ENCODE peak calls at places on chromosomes 12 and 14, in eight cellular contexts. S, T, E, G, Z, Y, O and V are unnamed samples.

GRCh38 chr14:106268013-106268727 is 741.8 kb downstream of the TMEM121 start:
- DNase-seq in E (no peak), S (no peak), Y (no peak), Z (no peak), G (no peak), T (no peak), O (no peak), V (no peak)

GRCh38 chr14:22477569-22478194 is 111.3 kb downstream of the DAD1 start:
- DNase-seq in Z (no peak), Y (no peak), O (no peak), T (no peak), E (no peak), G (no peak), S (no peak), V (no peak)

GRCh38 chr14:33062476-33062875 is 123.8 kb downstream of the NPAS3 start:
- DNase-seq in Y (no peak), G (no peak), S (no peak), Z (no peak), O (no peak), E (no peak), T (no peak), V (no peak)

GRCh38 chr14:60327447-60328331 is 78.7 kb downstream of the PPM1A start:
- DNase-seq in G (no peak), Z (no peak), S (peak; percentile 23), E (peak; percentile 50), Y (peak; percentile 69), T (no peak), O (no peak), V (peak; percentile 71)

GRCh38 chr14:75454963-75455546 is 27.2 kb downstream of the JDP2 start:
- DNase-seq in T (no peak), Z (no peak), S (peak; percentile 61), E (peak; percentile 78), O (peak; percentile 73), G (peak; percentile 84), Y (peak; percentile 79), V (peak; percentile 69)

GRCh38 chr12:47307680-47308399 is 228.1 kb upstream of the AMIGO2 start:
- DNase-seq in O (no peak), S (no peak), Y (no peak), E (no peak), Z (peak; percentile 23), T (no peak), G (peak; percentile 70), V (peak; percentile 44)

GRCh38 chr12:116919247-116919671 is 8.5 kb downstream of the FBXW8 start:
- DNase-seq in T (no peak), Y (no peak), Z (no peak), O (no peak), E (no peak), S (no peak), G (no peak), V (no peak)

GRCh38 chr12:29216266-29216665 is 67.2 kb downstream of the FAR2 start:
- DNase-seq in S (no peak), Z (no peak), O (no peak), G (no peak), Y (no peak), T (no peak), E (no peak), V (no peak)

GRCh38 chr12:104823985-104824441 is 134.1 kb downstream of the SLC41A2 start:
- DNase-seq in S (peak; percentile 17), Y (peak; percentile 71), G (no peak), E (no peak), O (no peak), T (no peak), Z (no peak), V (no peak)

GRCh38 chr12:100453953-100454352 is 19.7 kb upstream of the NR1H4 start:
- DNase-seq in G (no peak), E (no peak), O (no peak), Z (no peak), Y (no peak), S (no peak), T (no peak), V (no peak)

GRCh38 chr12:67042697-67043131 is 226.4 kb upstream of the CAND1 start:
- DNase-seq in Z (no peak), G (no peak), O (no peak), T (no peak), E (no peak), Y (no peak), S (no peak), V (no peak)

GRCh38 chr14:51787352-51787751 is 73.1 kb upstream of the GNG2 start:
- DNase-seq in O (no peak), Z (no peak), E (no peak), Y (no peak), S (no peak), G (no peak), T (no peak), V (no peak)

GRCh38 chr14:63486729-63487128 is 56.4 kb downstream of the PPP2R5E start:
- DNase-seq in S (no peak), G (no peak), T (no peak), E (no peak), Y (no peak), Z (no peak), O (no peak), V (no peak)

GRCh38 chr12:114226241-114226928 is 179.6 kb downstream of the TBX5 start:
- DNase-seq in S (no peak), T (no peak), O (no peak), Z (no peak), G (no peak), E (no peak), Y (no peak), V (no peak)

GRCh38 chr12:109610523-109610922 is 36.9 kb downstream of the MVK start:
- DNase-seq in Y (no peak), G (no peak), O (no peak), T (no peak), E (no peak), S (no peak), Z (no peak), V (no peak)

GRCh38 chr12:109612975-109613502 is 39.4 kb downstream of the MVK start:
- DNase-seq in Z (no peak), E (no peak), Y (no peak), G (no peak), O (no peak), S (no peak), T (no peak), V (no peak)

GRCh38 chr12:109609256-109609821 is 35.7 kb downstream of the MVK start:
- DNase-seq in O (no peak), E (no peak), Z (no peak), S (no peak), Y (no peak), G (no peak), T (no peak), V (no peak)

GRCh38 chr12:109612003-109612402 is 38.4 kb downstream of the MVK start:
- DNase-seq in S (no peak), Y (no peak), T (no peak), Z (no peak), O (no peak), G (no peak), E (no peak), V (no peak)

GRCh38 chr12:109611223-109611622 is 37.6 kb downstream of the MVK start:
- DNase-seq in G (no peak), Z (no peak), Y (no peak), E (no peak), S (no peak), O (no peak), T (no peak), V (no peak)
- H3K27me3 ChIP-seq in G (peaks cover 89% of the 10 kb centered on the region), Z (peaks cover 60% of the 10 kb centered on the region), Y (peaks cover 37% of the 10 kb centered on the region), E (peaks cover 18% of the 10 kb centered on the region), S (peaks cover 48% of the 10 kb centered on the region), O (peaks cover 54% of the 10 kb centered on the region), T (no peaks in the 10 kb centered on the region), V (no peaks in the 10 kb centered on the region)

GRCh38 chr14:100824946-100825690 is 800 bp upstream of the MEG3 start:
- DNase-seq in G (no peak), Z (no peak), T (no peak), E (no peak), S (no peak), Y (no peak), O (no peak), V (no peak)
- H3K27me3 ChIP-seq in G (peaks cover 65% of the 10 kb centered on the region), Z (no peaks in the 10 kb centered on the region), T (no peaks in the 10 kb centered on the region), E (peaks cover 61% of the 10 kb centered on the region), S (peaks cover 67% of the 10 kb centered on the region), Y (peaks cover 23% of the 10 kb centered on the region), O (peaks cover 22% of the 10 kb centered on the region), V (no peaks in the 10 kb centered on the region)

GRCh38 chr12:52815676-52816075 is 1.8 kb upstream of the KRT4 start:
- DNase-seq in Y (peak; percentile 23), O (no peak), S (no peak), T (no peak), E (no peak), G (no peak), Z (no peak), V (no peak)
- H3K27me3 ChIP-seq in Y (peaks cover 32% of the 10 kb centered on the region), O (no peaks in the 10 kb centered on the region), S (peaks cover 42% of the 10 kb centered on the region), T (no peaks in the 10 kb centered on the region), E (peaks cover 28% of the 10 kb centered on the region), G (peaks cover 13% of the 10 kb centered on the region), Z (peaks cover 23% of the 10 kb centered on the region), V (no peaks in the 10 kb centered on the region)

GRCh38 chr12:53997324-53998173 is 2.4 kb upstream of the HOXC9 start:
- DNase-seq in Y (no peak), Z (no peak), T (no peak), G (no peak), E (no peak), O (no peak), S (no peak), V (no peak)
- H3K27me3 ChIP-seq in Y (peaks cover 97% of the 10 kb centered on the region), Z (peaks cover 98% of the 10 kb centered on the region), T (peaks cover 63% of the 10 kb centered on the region), G (no peaks in the 10 kb centered on the region), E (no peaks in the 10 kb centered on the region), O (peaks cover 76% of the 10 kb centered on the region), S (peaks cover 100% of the 10 kb centered on the region), V (no peaks in the 10 kb centered on the region)

DNA sequence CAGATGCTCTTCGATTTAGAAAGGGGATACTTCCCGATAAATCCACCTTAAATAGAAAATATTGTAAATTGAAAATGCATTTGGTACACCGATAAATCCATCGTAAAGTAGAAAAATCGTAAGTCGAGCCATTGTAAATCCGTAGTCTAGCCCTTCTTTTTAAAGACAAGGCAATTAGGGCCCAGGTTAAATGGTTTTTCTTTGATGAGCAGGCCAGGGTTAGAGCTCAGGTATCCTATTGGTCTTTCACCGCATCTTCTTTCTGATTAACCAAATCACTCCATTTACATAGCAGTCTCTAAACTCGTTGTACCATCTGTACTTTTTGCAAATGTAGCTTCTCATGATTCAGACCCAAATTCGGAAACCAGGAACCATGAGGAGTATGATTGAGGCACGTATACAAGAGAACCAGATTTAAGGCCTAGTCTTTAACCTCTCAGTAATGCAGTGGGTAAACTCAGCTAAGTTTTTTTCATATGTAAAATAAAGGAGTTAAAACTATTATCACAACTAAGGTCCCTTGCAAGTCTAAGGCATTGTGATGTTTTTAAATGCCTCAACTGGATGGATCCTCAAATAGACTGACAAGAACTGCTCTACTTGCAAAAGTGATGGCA is 2.2 kb upstream of the YAF2 start:
- DNase-seq in Z (no peak), O (no peak), Y (no peak), S (no peak), T (no peak), E (no peak), G (no peak), V (no peak)
- H3K27me3 ChIP-seq in Z (no peaks in the 10 kb centered on the region), O (no peaks in the 10 kb centered on the region), Y (no peaks in the 10 kb centered on the region), S (no peaks in the 10 kb centered on the region), T (no peaks in the 10 kb centered on the region), E (no peaks in the 10 kb centered on the region), G (no peaks in the 10 kb centered on the region), V (no peaks in the 10 kb centered on the region)

GRCh38 chr14:73263606-73264005 is 26.3 kb downstream of the PAPLN start:
- DNase-seq in E (no peak), Z (no peak), Y (no peak), G (no peak), S (no peak), O (no peak), T (no peak), V (no peak)
- H3K27me3 ChIP-seq in E (no peaks in the 10 kb centered on the region), Z (no peaks in the 10 kb centered on the region), Y (no peaks in the 10 kb centered on the region), G (no peaks in the 10 kb centered on the region), S (peaks cover 3% of the 10 kb centered on the region), O (no peaks in the 10 kb centered on the region), T (no peaks in the 10 kb centered on the region), V (no peaks in the 10 kb centered on the region)